ENCODE peak calls at places on chromosomes 16 and 17, in five cellular contexts. U, F, B, A and S are unnamed samples.

GRCh38 chr16:3050487-3050886 is 4.1 kb downstream of the MMP25 start:
- DNase-seq in B (no peak), A (no peak), U (no peak), F (no peak), S (no peak)

GRCh38 chr17:29145289-29146058 is 34.7 kb downstream of the MYO18A start:
- DNase-seq in A (peak), U (peak), F (no peak), B (peak), S (no peak)

GRCh38 chr17:74325743-74326379 is at the start of gene KIF19:
- DNase-seq in U (peak), F (no peak), B (peak), A (peak), S (no peak)

GRCh38 chr16:990516-991291 is 9.1 kb downstream of the SOX8 start:
- DNase-seq in B (no peak), F (no peak), A (no peak), U (no peak), S (no peak)

GRCh38 chr17:1542316-1542715 is 20.3 kb downstream of the PITPNA start:
- DNase-seq in F (no peak), A (no peak), B (no peak), U (no peak), S (no peak)

GRCh38 chr17:12918132-12918531 is 99.7 kb downstream of the ELAC2 start:
- DNase-seq in A (no peak), F (no peak), B (no peak), U (no peak), S (no peak)

GRCh38 chr16:77863250-77863649 is 74.9 kb downstream of the VAT1L start:
- DNase-seq in B (no peak), U (no peak), F (no peak), A (no peak), S (no peak)

GRCh38 chr16:21179126-21179982 is 20.9 kb downstream of the LDAF1 start:
- DNase-seq in B (no peak), U (no peak), A (no peak), F (no peak), S (no peak)

GRCh38 chr17:80716986-80717385 is 172.3 kb downstream of the RPTOR start:
- DNase-seq in B (no peak), U (no peak), A (no peak), F (no peak), S (no peak)

GRCh38 chr17:18916816-18917496 is 35.0 kb upstream of the SLC5A10 start:
- DNase-seq in F (no peak), U (no peak), A (no peak), B (no peak), S (no peak)

GRCh38 chr17:17114592-17115225 is 72.5 kb downstream of the MPRIP start:
- DNase-seq in U (no peak), A (no peak), F (no peak), B (no peak), S (no peak)

GRCh38 chr17:80476877-80477646 is 655 bp upstream of the NPTX1 start:
- DNase-seq in B (no peak), F (no peak), A (no peak), U (no peak), S (no peak)

GRCh38 chr16:30926937-30927788 is 3.8 kb downstream of the FBXL19 start:
- DNase-seq in U (no peak), B (no peak), A (no peak), F (no peak), S (no peak)

GRCh38 chr17:78524870-78525510 is 52.2 kb downstream of the DNAH17 start:
- DNase-seq in B (no peak), U (no peak), F (no peak), A (no peak), S (no peak)

GRCh38 chr17:77496831-77497577 is 356.2 kb downstream of the SEC14L1 start:
- DNase-seq in U (no peak), F (no peak), A (peak), B (no peak), S (no peak)

GRCh38 chr17:7483238-7484066 is 714 bp upstream of the POLR2A start:
- DNase-seq in B (peak), F (peak), A (peak), U (peak), S (peak)

GRCh38 chr17:38914741-38915638 is 10.4 kb upstream of the LASP1NB start:
- DNase-seq in B (peak), F (no peak), U (no peak), A (no peak), S (no peak)

GRCh38 chr16:66228791-66229190 is 137.7 kb upstream of the CDH5 start:
- DNase-seq in U (no peak), F (no peak), A (no peak), B (no peak), S (no peak)

GRCh38 chr17:4498461-4499397 is at the start of gene SPNS2:
- DNase-seq in B (peak), F (no peak), A (peak), U (no peak), S (no peak)

GRCh38 chr16:53523126-53523804 is 20.3 kb upstream of the AKTIP start:
- DNase-seq in F (no peak), B (no peak), U (no peak), A (no peak), S (no peak)

GRCh38 chr16:19090916-19091315 is 22.8 kb upstream of the ITPRIPL2 start:
- DNase-seq in A (no peak), U (no peak), B (no peak), F (no peak), S (no peak)

GRCh38 chr17:75666959-75667790 is at the start of the genes RECQL5 and SAP30BP:
- DNase-seq in A (peak), F (peak), B (peak), U (peak), S (peak)

GRCh38 chr17:43772877-43773648 is 5.7 kb downstream of the DUSP3 start:
- DNase-seq in A (no peak), F (no peak), U (no peak), B (no peak), S (no peak)

GRCh38 chr17:45384047-45384799 is 48.4 kb downstream of the ARHGAP27 start:
- DNase-seq in B (no peak), U (no peak), F (no peak), A (no peak), S (no peak)

GRCh38 chr16:24988593-24989338 is 26.4 kb downstream of the ARHGAP17 start:
- DNase-seq in U (no peak), B (no peak), A (peak), F (no peak), S (no peak)

GRCh38 chr16:82031116-82032084 is 3.7 kb upstream of the HSD17B2 start:
- DNase-seq in B (no peak), A (no peak), U (no peak), F (no peak), S (no peak)